ENCODE peak calls at places on chromosomes 7 and 10, in four cellular contexts. R, M, C and A are unnamed samples.
A peak's percentile ranks its signal among the peaks of the same experiment; 100 is the strongest.

GRCh38 chr7:157360483-157361025 is 23.8 kb downstream of the DNAJB6 start:
- DNase-seq in R (no peak), M (no peak), C (no peak), A (no peak)

GRCh38 chr7:31986878-31987518 is 83.2 kb downstream of the PDE1C start:
- DNase-seq in R (no peak), M (no peak), C (no peak), A (no peak)

GRCh38 chr7:155312653-155313052 is 15.0 kb downstream of the INSIG1 start:
- DNase-seq in R (no peak), M (no peak), C (no peak), A (no peak)

GRCh38 chr10:65719790-65720189 is 1206.0 kb upstream of the LRRTM3 start:
- DNase-seq in R (no peak), M (no peak), C (no peak), A (no peak)

GRCh38 chr7:122316467-122317394 is 12.2 kb upstream of the FEZF1 start:
- DNase-seq in R (no peak), M (peak; percentile 29), C (no peak), A (peak; percentile 62)

GRCh38 chr7:6106140-6106904 is 75.1 kb downstream of the ANKRD61 start:
- DNase-seq in R (peak; percentile 76), M (peak; percentile 64), C (no peak), A (no peak)

GRCh38 chr7:124155400-124156022 is 122.6 kb upstream of the TMEM229A start:
- DNase-seq in R (peak; percentile 11), M (peak; percentile 6), C (no peak), A (no peak)

GRCh38 chr7:49771427-49772176 is 1.8 kb upstream of the VWC2 start:
- DNase-seq in R (no peak), M (no peak), C (no peak), A (no peak)

GRCh38 chr7:64183126-64183742 is 23.8 kb upstream of the ZNF735 start:
- DNase-seq in R (peak; percentile 33), M (no peak), C (no peak), A (no peak)

GRCh38 chr7:99623091-99623693 is 6.4 kb downstream of the ZSCAN25 start:
- DNase-seq in R (no peak), M (no peak), C (no peak), A (no peak)

GRCh38 chr10:57202356-57202755 is 841.3 kb upstream of the ZWINT start:
- DNase-seq in R (no peak), M (no peak), C (no peak), A (no peak)

GRCh38 chr10:17199351-17199804 is 2.1 kb downstream of the TRDMT1 start:
- DNase-seq in R (peak; percentile 61), M (no peak), C (no peak), A (no peak)

GRCh38 chr7:90605055-90605454 is 8.9 kb downstream of the CDK14 start:
- DNase-seq in R (no peak), M (no peak), C (no peak), A (no peak)

GRCh38 chr7:116524221-116524608 is 621 bp upstream of the CAV1 start:
- DNase-seq in R (no peak), M (no peak), C (no peak), A (no peak)

GRCh38 chr7:16320261-16320660 is 101.1 kb downstream of the CRPPA start:
- DNase-seq in R (no peak), M (no peak), C (no peak), A (no peak)

GRCh38 chr7:107993879-107994278 is 9.1 kb downstream of the LAMB1 start:
- DNase-seq in R (no peak), M (no peak), C (no peak), A (no peak)

GRCh38 chr10:132077091-132077490 is 11.3 kb downstream of the JAKMIP3 start:
- DNase-seq in R (no peak), M (no peak), C (no peak), A (no peak)

GRCh38 chr10:132078746-132079345 is 13.1 kb downstream of the JAKMIP3 start:
- DNase-seq in R (no peak), M (no peak), C (no peak), A (peak; percentile 33)

GRCh38 chr10:132075909-132076577 is 10.3 kb downstream of the JAKMIP3 start:
- DNase-seq in R (no peak), M (no peak), C (no peak), A (no peak)

GRCh38 chr10:132071667-132072066 is 5.9 kb downstream of the JAKMIP3 start:
- DNase-seq in R (no peak), M (no peak), C (no peak), A (no peak)

DNA sequence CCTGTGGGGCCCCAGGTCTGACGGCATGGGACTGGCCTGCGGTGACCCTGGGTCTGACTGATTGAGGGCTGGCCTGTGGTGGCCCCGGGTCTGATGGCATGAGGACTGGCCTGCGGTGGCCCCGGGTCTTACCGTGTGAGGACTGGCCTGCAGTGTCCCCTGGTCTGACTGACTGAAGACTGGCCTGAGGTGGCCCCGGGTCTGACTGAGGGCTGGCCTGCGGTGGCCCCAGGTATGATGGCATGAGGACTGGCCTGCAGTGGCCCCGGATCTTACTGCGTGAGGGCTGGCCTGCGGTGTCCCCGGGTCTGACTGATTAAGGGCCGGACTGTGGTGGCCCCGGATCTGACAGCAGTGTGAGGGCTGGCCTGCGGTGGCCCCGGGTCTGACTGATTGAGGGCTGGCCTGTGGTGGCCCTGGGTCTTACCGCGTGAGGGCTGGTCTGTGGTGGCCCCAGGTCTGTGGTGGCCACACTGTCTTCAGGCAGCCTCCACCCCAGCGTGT is 10.9 kb downstream of the JAKMIP3 start:
- DNase-seq in R (no peak), M (no peak), C (no peak), A (no peak)
- TF ChIP-seq ATF2 in R (no peak), M (no peak), C (no peak), A (no peak)

GRCh38 chr7:142327555-142327954 is 69.7 kb upstream of the PRSS58 start:
- DNase-seq in R (no peak), M (no peak), C (no peak), A (no peak)

GRCh38 chr7:142329062-142329788 is 71.4 kb upstream of the PRSS58 start:
- DNase-seq in R (no peak), M (no peak), C (no peak), A (no peak)

GRCh38 chr7:142328551-142328950 is 70.7 kb upstream of the PRSS58 start:
- DNase-seq in R (no peak), M (no peak), C (no peak), A (no peak)

GRCh38 chr7:142331941-142332340 is 74.1 kb upstream of the PRSS58 start:
- DNase-seq in R (no peak), M (no peak), C (no peak), A (no peak)

GRCh38 chr7:142328006-142328405 is 70.1 kb upstream of the PRSS58 start:
- DNase-seq in R (no peak), M (no peak), C (no peak), A (peak; percentile 34)
- TF ChIP-seq CBFB in R (no peak), M (no peak), C (no peak), A (no peak)

GRCh38 chr10:4470231-4470840 is 355.7 kb upstream of the AKR1E2 start:
- DNase-seq in R (no peak), M (no peak), C (no peak), A (no peak)
- TF ChIP-seq ATF2 in R (no peak), M (no peak), C (no peak), A (no peak)

GRCh38 chr7:83850941-83851340 is 202.0 kb upstream of the SEMA3E start:
- DNase-seq in R (no peak), M (no peak), C (no peak), A (no peak)

GRCh38 chr7:83852136-83852535 is 203.2 kb upstream of the SEMA3E start:
- DNase-seq in R (no peak), M (no peak), C (no peak), A (no peak)

GRCh38 chr7:83851551-83851950 is 202.6 kb upstream of the SEMA3E start:
- DNase-seq in R (no peak), M (no peak), C (no peak), A (no peak)

GRCh38 chr7:83849135-83849534 is 200.2 kb upstream of the SEMA3E start:
- DNase-seq in R (no peak), M (no peak), C (no peak), A (no peak)

DNA sequence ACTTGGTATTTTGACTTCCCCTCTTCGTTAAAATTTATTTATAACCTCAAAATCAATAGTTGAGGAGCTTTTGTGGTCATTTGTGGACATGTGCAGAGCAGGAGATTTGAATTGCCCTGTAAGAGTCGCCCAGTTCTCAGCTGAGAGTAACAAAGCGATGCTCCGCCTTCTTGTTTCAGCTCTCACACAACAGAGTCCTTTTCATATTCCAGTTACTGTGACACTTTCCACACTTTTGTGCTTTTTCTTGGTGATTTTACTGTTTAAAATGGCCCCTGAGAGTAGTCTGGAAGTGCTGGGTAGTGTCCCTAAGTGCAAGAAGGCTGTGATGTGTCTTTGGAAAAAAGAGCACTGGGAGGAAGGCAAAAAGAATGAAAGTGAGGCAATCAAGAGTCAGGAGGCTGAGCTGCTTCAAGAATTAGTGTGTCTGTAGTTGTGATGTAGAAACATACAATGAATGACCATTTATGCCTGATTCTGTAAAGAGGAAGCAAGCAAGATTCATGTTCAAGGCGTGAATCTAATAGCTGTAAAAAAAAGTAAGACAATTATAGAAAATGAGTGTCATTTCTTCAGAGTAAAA is 201.2 kb upstream of the SEMA3E start:
- DNase-seq in R (no peak), M (no peak), C (no peak), A (no peak)
- TF ChIP-seq CBFB in R (no peak), M (no peak), C (no peak), A (no peak)

DNA sequence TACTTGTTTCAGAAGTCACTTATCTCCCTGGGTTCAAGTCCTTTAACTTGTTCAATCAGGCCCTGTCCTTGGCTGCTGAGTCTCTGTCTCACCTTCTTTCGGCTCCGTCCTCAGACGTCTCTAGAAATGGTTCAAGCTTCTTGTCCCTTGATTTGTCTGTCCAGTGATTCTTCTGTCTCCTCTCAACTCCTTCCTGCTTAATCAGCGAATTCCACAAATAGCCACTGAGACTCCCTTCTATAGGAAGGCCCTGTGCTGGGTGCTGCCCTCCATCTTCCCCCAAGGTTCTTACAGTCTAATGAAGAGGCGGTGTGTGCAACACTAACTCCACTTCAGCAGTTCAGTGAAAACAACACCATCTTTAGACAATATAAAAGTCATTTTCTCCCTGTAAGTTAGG is 12.7 kb downstream of the FAM241B start:
- DNase-seq in R (no peak), M (no peak), C (no peak), A (no peak)
- TF ChIP-seq ATF2 in R (no peak), M (no peak), C (no peak), A (no peak)

DNA sequence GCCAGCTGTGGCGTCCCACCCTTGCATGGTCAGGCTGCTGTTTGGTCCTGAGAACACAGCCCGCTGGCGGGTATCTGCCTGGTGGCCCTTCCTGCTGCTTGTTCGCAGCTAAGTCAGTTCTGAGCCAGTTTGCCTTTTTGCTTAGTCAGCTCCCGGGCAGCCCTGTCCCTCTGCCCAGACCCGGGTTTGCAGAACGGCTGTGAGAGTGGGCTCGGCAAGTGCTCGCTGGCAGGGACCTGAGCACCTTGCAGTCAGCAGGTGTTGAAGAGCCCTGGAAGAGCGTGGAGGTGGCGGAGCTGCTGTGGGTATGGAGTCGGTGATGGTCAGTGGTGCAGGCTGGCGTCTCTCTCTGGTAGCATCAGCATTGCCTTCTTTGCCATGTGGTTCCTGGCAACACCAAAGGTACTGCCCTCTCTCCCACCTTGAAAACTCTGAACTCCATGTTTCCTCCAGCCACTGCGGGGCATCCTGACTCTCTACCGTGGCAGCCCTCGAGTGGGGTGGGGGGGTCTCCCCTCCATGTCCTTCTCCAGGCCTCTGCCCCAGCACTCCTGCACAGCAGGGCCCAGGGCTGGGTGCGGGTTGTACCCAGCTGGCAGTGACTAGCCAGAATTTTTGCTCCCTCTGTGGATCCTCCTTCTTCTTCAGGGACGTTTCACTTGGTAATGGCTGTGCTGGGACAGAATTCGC is 4.6 kb downstream of the INPP5A start:
- DNase-seq in R (no peak), M (no peak), C (no peak), A (peak; percentile 16)
- TF ChIP-seq CBFB in R (no peak), M (no peak), C (no peak), A (no peak)

GRCh38 chr10:101716891-101717659 is 22.1 kb upstream of the FBXW4 start:
- DNase-seq in R (no peak), M (no peak), C (no peak), A (no peak)
- TF ChIP-seq ATF2 in R (no peak), M (no peak), C (no peak), A (no peak)

GRCh38 chr10:113961261-113961938 is 82.3 kb upstream of the ADRB1 start:
- DNase-seq in R (no peak), M (no peak), C (peak; percentile 86), A (no peak)
- TF ChIP-seq CBFB in R (no peak), M (no peak), C (peak; percentile 93), A (no peak)